ENCODE peak calls at places on chromosome 2, in seven cellular contexts. Z is MM.1S; O is activated CD8-positive, alpha-beta memory T cell treated with anti-CD3 and anti-CD28 coated beads, Interleukin-2, amount 50 U/mL, for 48 hours; G is NCI-H226; D is body of pancreas; I is T-helper 9 cell; L is left colon. K is an unnamed sample.

GRCh38 chr2:217366246-217366645 is 506.4 kb upstream of the TNP1 start:
- DNase-seq in O (no peak), I (no peak), D (no peak), G (no peak), L (no peak), Z (no peak), K (no peak)

GRCh38 chr2:200662727-200663126 is 76.9 kb downstream of the AOX1 start:
- DNase-seq in Z (no peak), G (peak; percentile 73), L (no peak), I (no peak), O (no peak), D (no peak), K (no peak)

GRCh38 chr2:10322481-10322880 is 19.8 kb downstream of the HPCAL1 start:
- DNase-seq in L (no peak), Z (no peak), I (no peak), G (no peak), D (no peak), O (no peak), K (no peak)

GRCh38 chr2:217759991-217760390 is 242.8 kb downstream of the TNS1 start:
- DNase-seq in I (no peak), L (no peak), Z (no peak), D (no peak), O (no peak), G (no peak), K (no peak)

GRCh38 chr2:102181919-102182635 is 4.7 kb upstream of the IL1RL2 start:
- DNase-seq in G (no peak), I (no peak), Z (no peak), O (no peak), L (no peak), D (no peak), K (no peak)

GRCh38 chr2:151423760-151424159 is 14.1 kb downstream of the RIF1 start:
- DNase-seq in D (no peak), Z (no peak), O (no peak), G (no peak), I (no peak), L (no peak), K (no peak)

GRCh38 chr2:176152350-176153181 is 1.2 kb downstream of the HOXD4 start:
- DNase-seq in O (peak; percentile 49), Z (no peak), I (no peak), G (no peak), D (no peak), L (peak; percentile 20), K (no peak)

GRCh38 chr2:236823976-236824375 is 254.4 kb downstream of the ACKR3 start:
- DNase-seq in L (no peak), D (no peak), G (no peak), Z (no peak), I (no peak), O (no peak), K (no peak)

GRCh38 chr2:224657349-224657748 is 58.8 kb downstream of the CCDC195 start:
- DNase-seq in L (no peak), D (no peak), O (no peak), I (no peak), G (no peak), Z (no peak), K (no peak)

GRCh38 chr2:203238329-203238710 is 498 bp upstream of the CYP20A1 start:
- DNase-seq in G (no peak), O (no peak), L (no peak), D (no peak), I (no peak), Z (no peak), K (no peak)

GRCh38 chr2:23926750-23927627 is at the start of gene ATAD2B:
- DNase-seq in Z (peak; percentile 95), L (peak; percentile 93), I (peak; percentile 92), G (peak; percentile 93), O (peak; percentile 95), D (peak; percentile 94), K (peak; percentile 95)

GRCh38 chr2:182819412-182819811 is 47.0 kb downstream of the FRZB start:
- DNase-seq in I (no peak), L (no peak), O (no peak), D (no peak), G (no peak), Z (no peak), K (no peak)

GRCh38 chr2:208224802-208225201 is 30.1 kb downstream of the IDH1 start:
- DNase-seq in Z (no peak), I (no peak), D (no peak), G (peak; percentile 36), O (no peak), L (no peak), K (no peak)

GRCh38 chr2:186348200-186348599 is 137.9 kb upstream of the ZC3H15 start:
- DNase-seq in G (no peak), D (no peak), Z (no peak), O (no peak), L (no peak), I (no peak), K (no peak)

GRCh38 chr2:196482119-196483065 is 157.1 kb upstream of the CCDC150 start:
- DNase-seq in D (no peak), G (no peak), I (no peak), Z (no peak), O (no peak), L (no peak), K (no peak)

GRCh38 chr2:121049141-121049540 is 235.9 kb downstream of the TFCP2L1 start:
- DNase-seq in L (no peak), D (no peak), O (no peak), I (no peak), G (no peak), Z (no peak), K (peak; percentile 28)

GRCh38 chr2:219401621-219402020 is 13.9 kb upstream of the DNPEP start:
- DNase-seq in L (no peak), O (no peak), G (no peak), Z (no peak), D (no peak), I (no peak), K (no peak)

GRCh38 chr2:26648516-26648915 is 7.3 kb upstream of the CIB4 start:
- DNase-seq in O (no peak), Z (no peak), I (no peak), L (no peak), D (no peak), G (no peak), K (no peak)

GRCh38 chr2:71928734-71929481 is 218.8 kb downstream of the CYP26B1 start:
- DNase-seq in Z (no peak), D (no peak), G (no peak), O (peak; percentile 25), L (no peak), I (no peak), K (no peak)

GRCh38 chr2:100834221-100834620 is 14.3 kb downstream of the NPAS2 start:
- DNase-seq in D (peak; percentile 15), I (no peak), G (no peak), Z (no peak), L (no peak), O (no peak), K (no peak)

GRCh38 chr2:216603884-216604245 is 29.4 kb upstream of the IGFBP2 start:
- DNase-seq in I (no peak), D (no peak), L (no peak), O (no peak), G (no peak), Z (no peak), K (no peak)

GRCh38 chr2:170679607-170680079 is 35.5 kb upstream of the SP5 start:
- DNase-seq in D (peak; percentile 30), G (no peak), Z (no peak), I (no peak), O (no peak), L (peak; percentile 41), K (no peak)

GRCh38 chr2:179539112-179539511 is 274.5 kb upstream of the SESTD1 start:
- DNase-seq in Z (no peak), O (no peak), D (no peak), G (no peak), I (no peak), L (no peak), K (no peak)

GRCh38 chr2:177355874-177356273 is 36.7 kb upstream of the AGPS start:
- DNase-seq in D (no peak), Z (no peak), G (no peak), O (no peak), L (no peak), I (no peak), K (no peak)

GRCh38 chr2:230202430-230203109 is 17.2 kb downstream of the SP110 start:
- DNase-seq in I (no peak), O (no peak), G (no peak), D (no peak), L (no peak), Z (peak; percentile 76), K (no peak)

GRCh38 chr2:43084699-43085091 is 141.7 kb downstream of the ZFP36L2 start:
- DNase-seq in L (no peak), Z (no peak), G (peak; percentile 29), D (peak; percentile 42), O (no peak), I (no peak), K (peak; percentile 80)

GRCh38 chr2:145286716-145287115 is 766.8 kb upstream of the ZEB2 start:
- DNase-seq in G (no peak), D (no peak), I (no peak), Z (no peak), O (no peak), L (peak; percentile 4), K (no peak)

GRCh38 chr2:105952131-105952530 is 207.4 kb downstream of the NCK2 start:
- DNase-seq in O (no peak), D (no peak), G (no peak), I (no peak), L (no peak), Z (peak; percentile 52), K (no peak)

GRCh38 chr2:177030391-177031000 is 182.1 kb upstream of the HNRNPA3 start:
- DNase-seq in L (no peak), Z (no peak), G (no peak), D (no peak), I (no peak), O (no peak), K (no peak)

GRCh38 chr2:29196792-29197788 is 81.9 kb downstream of the CLIP4 start:
- DNase-seq in O (peak; percentile 87), Z (peak; percentile 77), L (peak; percentile 78), D (peak; percentile 80), I (peak; percentile 71), G (peak; percentile 18), K (no peak)

GRCh38 chr2:120422761-120423160 is 76.8 kb downstream of the INHBB start:
- DNase-seq in G (no peak), D (no peak), L (no peak), I (no peak), Z (no peak), O (peak; percentile 25), K (no peak)

GRCh38 chr2:180559766-180560165 is 420.6 kb upstream of the UBE2E3 start:
- DNase-seq in G (no peak), D (no peak), Z (no peak), O (no peak), I (no peak), L (no peak), K (no peak)

GRCh38 chr2:121128741-121129659 is 156.0 kb downstream of the TFCP2L1 start:
- DNase-seq in D (peak; percentile 70), I (no peak), O (no peak), Z (no peak), L (peak; percentile 90), G (peak; percentile 52), K (peak; percentile 31)

GRCh38 chr2:84716564-84716963 is 164.3 kb downstream of the TRABD2A start:
- DNase-seq in Z (no peak), D (no peak), L (no peak), I (no peak), G (no peak), O (no peak), K (no peak)

GRCh38 chr2:10926191-10926830 is 14.6 kb downstream of the KCNF1 start:
- DNase-seq in G (no peak), I (no peak), Z (no peak), O (no peak), D (no peak), L (no peak), K (no peak)

GRCh38 chr2:23584054-23584745 is 199.2 kb downstream of the KLHL29 start:
- DNase-seq in O (no peak), G (no peak), D (no peak), Z (no peak), I (no peak), L (no peak), K (peak; percentile 95)

GRCh38 chr2:21819475-21819874 is 695.7 kb downstream of the TDRD15 start:
- DNase-seq in I (no peak), L (no peak), Z (no peak), G (peak; percentile 20), O (no peak), D (no peak), K (no peak)

GRCh38 chr2:27379840-27380625 is 501 bp downstream of the ZNF513 start:
- DNase-seq in L (peak; percentile 82), G (no peak), Z (peak; percentile 9), O (no peak), D (no peak), I (peak; percentile 44), K (peak; percentile 79)

K was measured in tibial artery.